ENCODE peak calls at places on chromosomes 1 and 21, in six cellular contexts. One of them, this sample, is unnamed.

GRCh38 chr1:150267896-150268295 is 920 bp downstream of the APH1A start:
- DNase-seq in GDM1: no peak
- DNase-seq in GM18507: no peak
- DNase-seq in heart right ventricle: no peak
- DNase-seq in foreskin fibroblast: peak; percentile 28
- DNase-seq in NB4: no peak
- DNase-seq in this sample: no peak

GRCh38 chr1:33634806-33635205 is 162.4 kb downstream of the ZSCAN20 start:
- DNase-seq in GDM1: no peak
- DNase-seq in GM18507: peak; percentile 18
- DNase-seq in heart right ventricle: no peak
- DNase-seq in foreskin fibroblast: peak; percentile 29
- DNase-seq in NB4: peak; percentile 50
- DNase-seq in this sample: no peak

GRCh38 chr1:153881764-153882163 is 41.0 kb downstream of the GATAD2B start:
- DNase-seq in GDM1: no peak
- DNase-seq in GM18507: no peak
- DNase-seq in heart right ventricle: no peak
- DNase-seq in foreskin fibroblast: peak; percentile 72
- DNase-seq in NB4: no peak
- DNase-seq in this sample: no peak

GRCh38 chr1:7437036-7437435 is 334.1 kb upstream of the VAMP3 start:
- DNase-seq in GDM1: no peak
- DNase-seq in GM18507: no peak
- DNase-seq in heart right ventricle: no peak
- DNase-seq in foreskin fibroblast: no peak
- DNase-seq in NB4: no peak
- DNase-seq in this sample: no peak

GRCh38 chr1:86914998-86915736 is 732 bp downstream of the HS2ST1 start:
- DNase-seq in GDM1: peak; percentile 42
- DNase-seq in GM18507: no peak
- DNase-seq in heart right ventricle: peak; percentile 34
- DNase-seq in foreskin fibroblast: peak; percentile 71
- DNase-seq in NB4: peak; percentile 73
- DNase-seq in this sample: peak; percentile 60

GRCh38 chr1:228259951-228260350 is 52.1 kb downstream of the OBSCN start:
- DNase-seq in GDM1: no peak
- DNase-seq in GM18507: no peak
- DNase-seq in heart right ventricle: no peak
- DNase-seq in foreskin fibroblast: no peak
- DNase-seq in NB4: no peak
- DNase-seq in this sample: no peak

GRCh38 chr21:42578034-42578433 is 64.4 kb downstream of the SLC37A1 start:
- DNase-seq in GDM1: no peak
- DNase-seq in GM18507: no peak
- DNase-seq in heart right ventricle: no peak
- DNase-seq in foreskin fibroblast: no peak
- DNase-seq in NB4: no peak
- DNase-seq in this sample: no peak

GRCh38 chr1:175893192-175893591 is 149.8 kb upstream of the TNR start:
- DNase-seq in GDM1: no peak
- DNase-seq in GM18507: no peak
- DNase-seq in heart right ventricle: no peak
- DNase-seq in foreskin fibroblast: no peak
- DNase-seq in NB4: no peak
- DNase-seq in this sample: no peak

GRCh38 chr1:155080250-155081228 is 1.9 kb downstream of the EFNA3 start:
- DNase-seq in GDM1: peak; percentile 32
- DNase-seq in GM18507: no peak
- DNase-seq in heart right ventricle: peak; percentile 19
- DNase-seq in foreskin fibroblast: peak; percentile 27
- DNase-seq in NB4: peak; percentile 48
- DNase-seq in this sample: no peak

GRCh38 chr1:203626910-203627246 is 246 bp downstream of the ATP2B4 start:
- DNase-seq in GDM1: no peak
- DNase-seq in GM18507: no peak
- DNase-seq in heart right ventricle: no peak
- DNase-seq in foreskin fibroblast: no peak
- DNase-seq in NB4: no peak
- DNase-seq in this sample: no peak

GRCh38 chr1:235426143-235426542 is 58.9 kb downstream of the TBCE start:
- DNase-seq in GDM1: no peak
- DNase-seq in GM18507: no peak
- DNase-seq in heart right ventricle: no peak
- DNase-seq in foreskin fibroblast: no peak
- DNase-seq in NB4: no peak
- DNase-seq in this sample: no peak

GRCh38 chr1:71424536-71424935 is 343.7 kb upstream of the ZRANB2 start:
- DNase-seq in GDM1: no peak
- DNase-seq in GM18507: no peak
- DNase-seq in heart right ventricle: no peak
- DNase-seq in foreskin fibroblast: no peak
- DNase-seq in NB4: no peak
- DNase-seq in this sample: no peak

GRCh38 chr1:31739281-31739853 is 24.8 kb downstream of the ADGRB2 start:
- DNase-seq in GDM1: no peak
- DNase-seq in GM18507: no peak
- DNase-seq in heart right ventricle: peak; percentile 7
- DNase-seq in foreskin fibroblast: no peak
- DNase-seq in NB4: peak; percentile 68
- DNase-seq in this sample: no peak

GRCh38 chr1:39574646-39575045 is 1.9 kb downstream of the PABPC4 start:
- DNase-seq in GDM1: no peak
- DNase-seq in GM18507: no peak
- DNase-seq in heart right ventricle: no peak
- DNase-seq in foreskin fibroblast: peak; percentile 55
- DNase-seq in NB4: peak; percentile 17
- DNase-seq in this sample: no peak

GRCh38 chr1:37347104-37347503 is 127.3 kb upstream of the ZC3H12A start:
- DNase-seq in GDM1: no peak
- DNase-seq in GM18507: no peak
- DNase-seq in heart right ventricle: no peak
- DNase-seq in foreskin fibroblast: no peak
- DNase-seq in NB4: no peak
- DNase-seq in this sample: no peak

GRCh38 chr1:244113532-244114320 is 62.6 kb downstream of the ZBTB18 start:
- DNase-seq in GDM1: no peak
- DNase-seq in GM18507: no peak
- DNase-seq in heart right ventricle: no peak
- DNase-seq in foreskin fibroblast: no peak
- DNase-seq in NB4: no peak
- DNase-seq in this sample: no peak

GRCh38 chr1:1019122-1019999 is 559 bp upstream of the AGRN start:
- DNase-seq in GDM1: peak; percentile 82
- DNase-seq in GM18507: peak; percentile 81
- DNase-seq in heart right ventricle: peak; percentile 88
- DNase-seq in foreskin fibroblast: peak; percentile 93
- DNase-seq in NB4: peak; percentile 82
- DNase-seq in this sample: peak; percentile 80

GRCh38 chr1:6675936-6676335 is 25.7 kb downstream of the DNAJC11 start:
- DNase-seq in GDM1: no peak
- DNase-seq in GM18507: no peak
- DNase-seq in heart right ventricle: no peak
- DNase-seq in foreskin fibroblast: no peak
- DNase-seq in NB4: no peak
- DNase-seq in this sample: no peak

GRCh38 chr1:167658574-167659328 is 28.7 kb downstream of the RCSD1 start:
- DNase-seq in GDM1: no peak
- DNase-seq in GM18507: no peak
- DNase-seq in heart right ventricle: no peak
- DNase-seq in foreskin fibroblast: no peak
- DNase-seq in NB4: peak; percentile 67
- DNase-seq in this sample: no peak

GRCh38 chr1:201648066-201648910 is 109.4 kb downstream of the NAV1 start:
- DNase-seq in GDM1: no peak
- DNase-seq in GM18507: no peak
- DNase-seq in heart right ventricle: peak; percentile 68
- DNase-seq in foreskin fibroblast: peak; percentile 95
- DNase-seq in NB4: no peak
- DNase-seq in this sample: peak; percentile 54

GRCh38 chr21:14737922-14738321 is 191.8 kb upstream of the SAMSN1 start:
- DNase-seq in GDM1: peak; percentile 55
- DNase-seq in GM18507: peak; percentile 9
- DNase-seq in heart right ventricle: no peak
- DNase-seq in foreskin fibroblast: no peak
- DNase-seq in NB4: peak; percentile 80
- DNase-seq in this sample: peak; percentile 45

GRCh38 chr1:97089223-97089622 is 367.6 kb downstream of the PTBP2 start:
- DNase-seq in GDM1: no peak
- DNase-seq in GM18507: no peak
- DNase-seq in heart right ventricle: no peak
- DNase-seq in foreskin fibroblast: no peak
- DNase-seq in NB4: no peak
- DNase-seq in this sample: no peak

GRCh38 chr1:107139833-107140702 is 771 bp upstream of the NTNG1 start:
- DNase-seq in GDM1: no peak
- DNase-seq in GM18507: no peak
- DNase-seq in heart right ventricle: no peak
- DNase-seq in foreskin fibroblast: peak; percentile 96
- DNase-seq in NB4: peak; percentile 6
- DNase-seq in this sample: no peak

This sample was measured in ureter.